ENCODE peak calls at places on chromosomes 6 and 20, in four cellular contexts. D, A, V and X are unnamed samples.
A peak's percentile ranks its signal among the peaks of the same experiment; 100 is the strongest.

GRCh38 chr6:111032493-111033140 is 50.8 kb downstream of the RPF2 start:
- DNase-seq in D (no peak), A (no peak), V (no peak), X (no peak)

GRCh38 chr6:43972179-43972914 is 154.9 kb downstream of the MRPL14 start:
- DNase-seq in D (no peak), A (no peak), V (no peak), X (no peak)

GRCh38 chr20:50462093-50462685 is 48.0 kb upstream of the PTPN1 start:
- DNase-seq in D (no peak), A (no peak), V (no peak), X (no peak)

GRCh38 chr6:100879317-100879716 is 1.8 kb downstream of the ASCC3 start:
- DNase-seq in D (no peak), A (no peak), V (no peak), X (no peak)

GRCh38 chr6:46954819-46955520 is 33.2 kb upstream of the ADGRF5 start:
- DNase-seq in D (no peak), A (no peak), V (no peak), X (no peak)

GRCh38 chr6:70547313-70547712 is 19.4 kb upstream of the SDHAF4 start:
- DNase-seq in D (no peak), A (no peak), V (no peak), X (no peak)

GRCh38 chr6:22041797-22042489 is 254.9 kb downstream of the PRL start:
- DNase-seq in D (no peak), A (no peak), V (no peak), X (no peak)

GRCh38 chr6:92329416-92329815 is 1089.9 kb downstream of the EPHA7 start:
- DNase-seq in D (no peak), A (no peak), V (no peak), X (no peak)

GRCh38 chr20:26208296-26209091 is 511.8 kb upstream of the ZNF337 start:
- DNase-seq in D (peak; percentile 3), A (peak; percentile 15), V (no peak), X (peak; percentile 16)

GRCh38 chr20:1225729-1226313 is at the start of gene RAD21L1:
- DNase-seq in D (peak; percentile 95), A (peak; percentile 98), V (peak; percentile 20), X (peak; percentile 96)

GRCh38 chr20:32390999-32391398 is 32.9 kb downstream of the ASXL1 start:
- DNase-seq in D (no peak), A (no peak), V (no peak), X (no peak)

GRCh38 chr6:11436508-11437096 is 100.9 kb upstream of the TMEM170B start:
- DNase-seq in D (no peak), A (no peak), V (no peak), X (no peak)
- TF ChIP-seq CTCF in D (no peak), A (no peak), V (no peak), X (no peak)

DNA sequence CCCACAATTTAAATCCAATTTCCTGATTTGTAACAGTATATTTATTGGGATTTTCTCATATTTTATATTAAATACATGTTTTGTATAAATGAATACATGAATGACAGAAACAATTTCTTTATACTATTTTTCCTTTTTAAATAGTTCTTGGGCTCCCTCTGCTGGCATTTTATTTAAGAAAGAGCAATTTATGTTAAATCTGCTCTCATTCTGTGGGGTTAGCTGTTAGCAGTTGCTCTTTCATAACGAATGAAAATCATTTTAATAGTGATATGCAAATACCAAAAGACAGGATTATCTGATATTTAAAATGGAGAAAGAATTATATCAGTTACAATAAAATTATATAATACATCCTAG is 118.3 kb downstream of the RALGAPA2 start:
- DNase-seq in D (peak; percentile 23), A (peak; percentile 23), V (no peak), X (no peak)
- TF ChIP-seq CTCF in D (peak; percentile 45), A (no peak), V (no peak), X (no peak)

GRCh38 chr6:105194591-105194990 is 14.8 kb upstream of the POPDC3 start:
- DNase-seq in D (no peak), A (no peak), V (no peak), X (no peak)
- TF ChIP-seq CTCF in D (no peak), A (no peak), V (no peak), X (no peak)

DNA sequence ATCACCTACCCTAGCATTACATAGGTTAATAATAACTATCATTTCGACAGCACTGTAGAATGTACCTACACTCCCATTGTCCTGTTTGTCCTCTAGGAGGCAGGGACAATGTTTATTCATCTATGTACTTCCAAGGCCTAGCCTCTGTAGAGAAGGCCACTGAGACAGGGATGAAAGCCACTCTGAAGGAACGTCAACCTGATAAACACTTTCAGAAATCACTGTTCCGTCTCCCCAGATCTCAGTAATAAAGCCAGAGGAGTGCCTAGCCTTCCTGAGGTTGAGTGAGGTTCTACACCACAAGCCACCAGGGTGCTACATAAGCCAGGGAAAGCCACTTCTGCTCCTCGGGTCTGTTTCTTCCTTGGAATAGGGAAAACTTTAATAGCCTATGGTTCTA is 44.8 kb downstream of the POPDC3 start:
- DNase-seq in D (no peak), A (no peak), V (no peak), X (no peak)
- TF ChIP-seq CTCF in D (no peak), A (no peak), V (no peak), X (no peak)

GRCh38 chr6:27251672-27252251 is 4.3 kb downstream of the PRSS16 start:
- DNase-seq in D (peak; percentile 92), A (peak; percentile 95), V (peak; percentile 29), X (peak; percentile 88)
- TF ChIP-seq CTCF in D (peak; percentile 65), A (peak; percentile 61), V (no peak), X (peak; percentile 59)

DNA sequence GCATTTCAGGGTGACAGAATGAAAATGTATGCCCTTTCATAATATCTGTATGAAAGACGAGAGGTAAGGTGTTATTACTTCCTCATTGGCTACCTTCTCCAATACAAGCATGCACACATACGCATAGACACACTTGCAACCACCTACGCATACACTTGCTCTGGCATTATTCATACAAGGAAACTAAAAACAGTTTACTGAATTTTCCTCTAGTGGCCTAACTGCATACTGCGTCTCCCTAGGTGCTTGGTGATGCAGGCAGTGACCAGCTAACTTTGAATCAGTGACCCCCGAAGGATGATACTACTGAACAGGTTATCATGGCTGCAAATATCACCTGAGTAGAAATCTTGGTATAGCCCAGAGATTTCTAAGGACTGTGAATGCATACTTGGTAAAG is 593.1 kb downstream of the PKHD1 start:
- DNase-seq in D (no peak), A (no peak), V (no peak), X (no peak)
- TF ChIP-seq CTCF in D (no peak), A (no peak), V (no peak), X (no peak)

GRCh38 chr6:168333039-168333438 is 13.5 kb upstream of the DACT2 start:
- DNase-seq in D (no peak), A (no peak), V (no peak), X (no peak)
- TF ChIP-seq CTCF in D (no peak), A (no peak), V (no peak), X (no peak)

DNA sequence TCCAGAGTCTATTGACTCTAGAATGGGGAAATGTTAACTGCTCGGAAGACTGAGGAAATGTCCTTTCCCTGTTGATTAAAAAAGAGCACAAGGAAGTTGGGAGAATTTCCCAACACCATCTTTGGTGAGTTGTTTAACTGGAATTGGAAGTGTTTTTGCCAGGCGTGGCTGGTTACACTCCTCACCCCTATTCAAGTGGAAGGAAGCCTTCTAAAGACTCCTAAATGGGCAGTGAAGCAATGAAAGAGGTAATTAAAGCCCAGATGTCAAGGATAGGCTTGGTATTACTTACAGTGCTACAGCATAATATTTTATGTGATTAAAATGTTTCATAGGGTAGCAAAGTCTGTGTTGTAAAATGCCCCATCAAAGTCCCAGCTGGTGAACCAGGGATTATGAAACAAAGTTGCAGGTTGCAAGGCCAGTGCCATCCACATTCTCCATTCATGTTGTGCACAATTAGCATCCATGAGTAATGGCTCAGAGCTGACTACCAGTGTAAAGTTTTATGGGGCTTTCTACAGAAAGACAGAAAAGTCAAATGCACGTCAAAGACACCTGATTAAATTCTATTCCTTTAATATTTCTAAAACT is 52.6 kb downstream of the BTBD3 start:
- DNase-seq in D (no peak), A (no peak), V (no peak), X (no peak)
- TF ChIP-seq CTCF in D (no peak), A (no peak), V (no peak), X (no peak)

DNA sequence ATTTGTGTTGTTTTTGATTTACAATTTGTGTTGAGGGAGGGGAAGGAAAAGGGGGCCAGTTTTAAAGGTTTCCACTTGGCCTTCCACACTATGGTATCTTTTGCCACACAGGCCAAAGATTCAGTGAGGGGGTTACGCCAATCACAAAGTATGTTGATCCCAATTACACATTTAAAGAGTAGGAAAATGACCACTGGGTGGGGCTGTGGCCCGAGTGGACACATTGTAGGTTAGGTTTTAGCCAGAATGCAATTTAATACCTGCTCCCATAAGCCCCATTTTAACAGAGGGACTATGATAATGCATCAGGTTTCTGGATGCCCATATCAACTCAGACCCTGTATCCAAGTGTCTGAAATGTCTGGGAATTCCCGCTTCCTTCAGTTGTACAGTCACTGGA is 15.6 kb downstream of the VGLL2 start:
- DNase-seq in D (no peak), A (no peak), V (no peak), X (no peak)
- TF ChIP-seq CTCF in D (no peak), A (no peak), V (no peak), X (no peak)

DNA sequence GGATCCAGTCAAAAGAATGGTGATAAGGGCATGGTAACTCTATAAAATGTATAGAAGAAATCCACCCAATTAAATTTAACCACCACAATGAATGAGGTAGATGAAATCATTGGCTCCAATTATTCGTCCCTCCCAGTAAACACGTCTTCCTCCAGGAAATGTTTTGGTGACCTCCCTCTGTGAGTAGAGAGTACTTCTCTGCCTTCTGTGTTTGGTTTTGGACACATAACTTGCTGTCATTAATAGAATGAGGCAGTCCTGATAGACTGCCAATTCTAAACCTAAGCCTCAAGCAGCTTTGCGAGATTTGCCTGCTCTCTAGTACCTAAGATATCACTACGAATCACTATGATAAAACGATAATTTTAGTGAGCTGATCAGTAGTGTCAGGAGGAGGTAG is 632.8 kb downstream of the HDGFL1 start:
- DNase-seq in D (no peak), A (no peak), V (no peak), X (no peak)
- TF ChIP-seq CTCF in D (no peak), A (no peak), V (no peak), X (no peak)